ENCODE peak calls at places on chromosomes 5 and 9, in ten cellular contexts. L is GM20000, R is colonic mucosa, V is neural crest cell, U is progenitor cell of endocrine pancreas, O is GM12865, D is tibial artery, S is B cell, P is stomach, Y is cardiac muscle cell. M is an unnamed sample.

GRCh38 chr9:82183181-82183860 is 194.7 kb downstream of the SPATA31D1 start:
- DNase-seq in U (no peak), V (no peak), R (no peak), Y (peak), L (no peak), P (no peak), D (no peak), O (no peak), S (no peak), M (no peak)

GRCh38 chr5:141694479-141694878 is 12.4 kb upstream of the ARAP3 start:
- DNase-seq in Y (no peak), D (no peak), O (no peak), R (no peak), V (no peak), S (no peak), U (no peak), L (no peak), P (no peak), M (no peak)

GRCh38 chr5:74595143-74595915 is 45.2 kb downstream of the ENC1 start:
- DNase-seq in Y (peak), L (no peak), O (no peak), U (no peak), V (no peak), S (no peak), P (no peak), D (no peak), R (peak), M (no peak)

GRCh38 chr5:108681079-108681921 is 66.4 kb upstream of the FER start:
- DNase-seq in P (no peak), D (peak), O (peak), Y (peak), L (peak), R (peak), S (peak), V (peak), U (no peak), M (peak)

GRCh38 chr9:131833083-131833482 is 93.2 kb upstream of the RAPGEF1 start:
- DNase-seq in D (no peak), V (no peak), S (no peak), Y (no peak), U (no peak), O (no peak), L (no peak), P (no peak), R (no peak), M (no peak)

GRCh38 chr5:1724822-1725602 is 74.6 kb downstream of the MRPL36 start:
- DNase-seq in V (no peak), R (peak), O (no peak), Y (peak), L (no peak), U (peak), S (no peak), P (peak), D (peak), M (no peak)

GRCh38 chr9:4654084-4654483 is 8.0 kb upstream of the PLPP6 start:
- DNase-seq in S (no peak), P (no peak), O (no peak), Y (no peak), V (no peak), D (no peak), L (no peak), R (no peak), U (no peak), M (no peak)

GRCh38 chr5:154611341-154611767 is 133.3 kb upstream of the HAND1 start:
- DNase-seq in S (no peak), U (no peak), P (no peak), D (no peak), L (no peak), R (no peak), O (peak), V (no peak), Y (peak), M (no peak)

GRCh38 chr9:35651964-35652828 is 1.5 kb upstream of the SIT1 start:
- DNase-seq in P (no peak), U (no peak), S (no peak), V (no peak), D (peak), Y (peak), R (peak), O (no peak), L (no peak), M (no peak)

GRCh38 chr5:4540375-4541173 is 599.6 kb upstream of the ADAMTS16 start:
- DNase-seq in Y (no peak), L (no peak), P (no peak), U (no peak), D (no peak), O (no peak), V (no peak), S (no peak), R (no peak), M (no peak)

GRCh38 chr9:129307227-129307970 is 129.3 kb upstream of the IER5L start:
- DNase-seq in L (no peak), V (no peak), Y (no peak), D (peak), P (peak), O (no peak), S (no peak), U (no peak), R (no peak), M (no peak)

GRCh38 chr5:95682891-95683290 is at the start of gene SPATA9:
- DNase-seq in U (no peak), P (no peak), V (no peak), S (no peak), O (no peak), L (no peak), Y (no peak), R (no peak), D (no peak), M (no peak)

GRCh38 chr5:530001-530400 is 5.8 kb upstream of the SLC9A3 start:
- DNase-seq in S (no peak), L (no peak), D (no peak), R (no peak), P (no peak), V (no peak), Y (peak), O (peak), U (no peak), M (no peak)

GRCh38 chr5:128674837-128675446 is 136.9 kb upstream of the FBN2 start:
- DNase-seq in O (peak), S (peak), L (peak), R (peak), D (no peak), Y (peak), V (peak), U (peak), P (peak), M (no peak)

GRCh38 chr5:107365355-107366109 is 305.2 kb downstream of the EFNA5 start:
- DNase-seq in L (no peak), R (no peak), Y (peak), S (no peak), V (no peak), U (no peak), D (no peak), P (no peak), O (peak), M (no peak)

GRCh38 chr5:173296737-173297676 is 31.2 kb downstream of the STC2 start:
- DNase-seq in O (no peak), V (no peak), Y (no peak), U (no peak), R (no peak), S (no peak), D (no peak), L (no peak), P (no peak), M (no peak)

GRCh38 chr5:1754531-1755220 is 45.0 kb downstream of the MRPL36 start:
- DNase-seq in R (peak), Y (no peak), V (no peak), O (no peak), D (peak), U (no peak), L (no peak), S (no peak), P (peak), M (no peak)

GRCh38 chr5:16934123-16934522 is 2.0 kb downstream of the MYO10 start:
- DNase-seq in D (peak), R (peak), Y (peak), P (peak), L (peak), O (peak), S (no peak), U (peak), V (peak), M (no peak)

GRCh38 chr9:121427899-121428298 is 57.8 kb upstream of the STOM start:
- DNase-seq in O (no peak), S (no peak), P (no peak), U (no peak), V (no peak), Y (no peak), R (no peak), D (no peak), L (no peak), M (no peak)

GRCh38 chr9:7536310-7536939 is 263.2 kb downstream of the DMAC1 start:
- DNase-seq in L (peak), D (no peak), U (no peak), O (peak), Y (peak), R (peak), S (no peak), P (peak), V (peak), M (peak)

GRCh38 chr5:68172314-68172713 is 43.2 kb upstream of the PIK3R1 start:
- DNase-seq in O (no peak), Y (no peak), L (no peak), V (no peak), S (no peak), D (no peak), R (no peak), P (no peak), U (no peak), M (no peak)

GRCh38 chr5:150180241-150181027 is 9.4 kb upstream of the SLC6A7 start:
- DNase-seq in D (peak), S (no peak), P (no peak), U (no peak), V (no peak), O (no peak), L (no peak), R (peak), Y (peak), M (no peak)

GRCh38 chr5:151683936-151684586 is 2.7 kb downstream of the SPARC start:
- DNase-seq in V (no peak), Y (peak), U (no peak), P (no peak), S (no peak), O (no peak), L (no peak), D (no peak), R (no peak), M (no peak)

GRCh38 chr5:65440456-65440855 is 41.3 kb downstream of the ADAMTS6 start:
- DNase-seq in O (no peak), Y (no peak), L (no peak), S (no peak), V (no peak), R (no peak), D (no peak), P (no peak), U (no peak), M (no peak)

GRCh38 chr5:143200781-143201398 is 202.6 kb downstream of the NR3C1 start:
- DNase-seq in V (no peak), S (no peak), Y (peak), O (no peak), L (no peak), R (no peak), P (no peak), U (no peak), D (no peak), M (peak)

DNA sequence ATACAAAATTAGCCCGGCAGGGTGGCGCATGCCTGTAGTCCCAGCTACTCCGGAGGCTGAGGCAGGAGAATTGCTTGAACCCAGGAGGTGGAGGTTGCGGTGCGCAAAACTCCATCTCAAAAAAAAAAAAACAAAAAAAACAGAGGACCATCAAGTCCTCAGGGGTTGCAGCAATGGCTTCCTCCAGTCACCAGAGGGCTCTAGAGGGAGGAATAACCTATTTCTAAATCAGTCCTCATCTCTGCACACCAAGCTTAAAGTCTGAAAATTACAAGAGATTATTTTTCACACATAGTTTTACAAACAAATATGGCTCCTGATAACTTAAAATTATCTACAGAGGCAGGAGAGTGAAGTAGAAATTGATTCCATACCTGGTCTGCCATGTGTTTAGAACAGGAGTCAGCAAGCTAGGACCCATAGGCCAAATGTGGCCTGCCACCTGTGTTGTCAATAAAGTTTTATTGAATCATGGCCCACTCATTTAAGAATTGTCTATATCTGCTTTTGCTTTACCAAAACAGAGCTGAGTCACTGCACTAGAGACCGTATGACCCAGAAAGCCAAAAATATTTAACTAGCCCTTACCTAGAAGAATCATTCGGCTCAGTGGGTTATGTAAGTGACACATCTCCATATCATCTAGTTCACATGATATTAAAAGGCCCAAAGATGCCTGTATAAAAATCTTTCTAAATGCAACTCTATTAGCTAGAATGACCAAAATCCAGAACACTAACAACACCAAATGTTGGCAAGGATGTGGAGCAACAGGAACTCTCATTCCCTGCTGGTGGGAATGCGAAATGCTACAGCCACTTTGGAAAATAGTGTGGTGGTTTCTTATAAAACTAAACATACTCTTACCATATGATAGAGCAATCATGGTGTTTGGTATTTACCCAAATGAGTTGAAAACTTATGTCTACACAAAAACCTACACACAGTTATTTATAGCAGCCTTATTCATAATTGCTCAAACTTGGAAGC is 207.7 kb downstream of the FRMD3 start:
- DNase-seq in U (no peak), V (no peak), O (peak), P (no peak), Y (no peak), D (no peak), R (no peak), S (no peak), L (no peak), M (no peak)
- TF ChIP-seq CTCF in U (peak), V (peak), O (peak), P (no peak), Y (peak), D (no peak), R (peak), S (no peak), L (no peak), M (no peak)

DNA sequence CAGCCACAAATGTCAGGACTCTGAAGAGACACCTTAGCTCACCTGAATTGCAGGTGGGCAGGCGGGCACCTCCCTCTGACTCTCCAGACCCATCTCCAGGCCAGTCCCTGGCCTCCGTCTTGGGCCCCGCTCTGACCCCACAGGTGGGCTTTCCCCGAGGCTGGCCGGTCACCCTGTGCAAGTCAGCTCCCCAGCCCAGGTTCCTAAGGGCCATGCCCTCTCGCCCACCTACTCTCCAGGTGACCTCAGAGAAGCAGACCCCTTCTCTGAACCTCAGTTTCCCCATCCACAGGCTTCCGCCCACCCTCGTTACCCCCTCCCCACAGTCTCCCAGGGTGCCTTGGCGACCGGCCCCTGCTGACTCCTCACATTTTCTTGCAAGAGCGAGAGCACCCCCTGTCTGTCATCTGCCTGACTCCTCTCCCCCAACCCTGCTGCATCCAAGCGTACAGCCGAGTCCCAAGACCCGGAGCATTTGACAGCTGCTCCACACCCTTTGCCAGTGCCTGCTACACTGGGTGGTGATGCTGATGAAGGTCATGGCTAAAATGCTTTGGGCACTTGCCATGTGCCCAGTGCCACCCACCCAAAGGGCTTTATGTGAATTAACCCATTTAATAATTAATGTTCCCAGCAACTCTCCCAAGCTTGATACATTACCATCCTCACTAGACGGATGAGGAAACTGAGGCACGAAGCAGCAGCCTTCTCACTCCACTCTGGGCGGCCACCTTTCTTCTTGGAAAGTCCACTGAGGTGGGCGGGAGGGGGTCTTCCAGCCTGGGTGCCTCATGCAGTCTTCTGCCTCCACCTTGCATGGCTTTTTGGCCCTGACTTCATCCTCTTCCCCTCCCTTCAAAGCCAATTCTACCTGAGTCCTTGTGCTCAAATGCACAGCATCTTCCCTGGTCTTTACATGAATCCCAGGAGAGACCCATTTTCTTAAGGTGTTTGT is 51.1 kb upstream of the ORM1 start:
- DNase-seq in D (peak), V (peak), O (no peak), S (no peak), R (no peak), Y (peak), P (no peak), L (peak), U (no peak), M (no peak)
- TF ChIP-seq CTCF in D (peak), V (peak), O (no peak), S (no peak), R (no peak), Y (peak), P (peak), L (no peak), U (peak), M (peak)

GRCh38 chr9:99511723-99512122 is 289.6 kb downstream of the SEC61B start:
- DNase-seq in V (no peak), L (no peak), P (no peak), Y (no peak), U (no peak), O (no peak), R (no peak), D (no peak), S (no peak), M (no peak)
- TF ChIP-seq CTCF in V (no peak), L (no peak), P (no peak), Y (no peak), U (no peak), O (no peak), R (no peak), D (no peak), S (no peak), M (no peak)

GRCh38 chr5:85108471-85108870 is 723.8 kb upstream of the EDIL3 start:
- DNase-seq in O (no peak), R (no peak), U (no peak), V (no peak), D (no peak), P (no peak), L (no peak), S (no peak), Y (no peak), M (no peak)
- TF ChIP-seq CTCF in O (no peak), R (no peak), U (peak), V (peak), D (no peak), P (no peak), L (no peak), S (no peak), Y (no peak), M (no peak)

DNA sequence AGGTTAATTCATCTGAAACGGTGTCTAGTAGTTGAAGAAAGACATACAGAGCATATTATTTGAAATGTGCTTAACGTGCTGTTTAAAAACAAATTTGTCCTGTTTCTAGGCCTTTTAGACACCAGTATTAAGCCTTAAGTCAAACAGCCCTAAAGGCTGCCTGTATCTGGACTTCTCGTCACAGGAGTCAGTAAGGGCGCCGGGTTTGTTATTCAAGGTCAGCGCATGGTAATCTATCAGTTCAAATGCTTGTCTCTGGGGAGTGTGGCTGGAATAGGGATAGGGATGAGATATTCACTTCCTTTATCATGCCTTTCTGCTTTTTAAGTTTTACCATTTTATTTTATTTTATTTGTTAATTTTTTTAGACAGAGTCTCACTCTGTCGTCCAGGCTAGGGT is 9.4 kb upstream of the CNOT6 start:
- DNase-seq in R (no peak), Y (no peak), V (no peak), O (no peak), S (no peak), L (no peak), P (peak), U (no peak), D (no peak), M (no peak)
- TF ChIP-seq CTCF in R (no peak), Y (no peak), V (no peak), O (no peak), S (no peak), L (no peak), P (no peak), U (no peak), D (no peak), M (no peak)

GRCh38 chr9:76394023-76394895 is at the start of gene RFK:
- DNase-seq in O (peak), V (peak), U (peak), S (peak), L (peak), D (peak), Y (peak), P (peak), R (peak), M (peak)
- TF ChIP-seq CTCF in O (peak), V (peak), U (peak), S (peak), L (peak), D (peak), Y (peak), P (peak), R (peak), M (peak)

DNA sequence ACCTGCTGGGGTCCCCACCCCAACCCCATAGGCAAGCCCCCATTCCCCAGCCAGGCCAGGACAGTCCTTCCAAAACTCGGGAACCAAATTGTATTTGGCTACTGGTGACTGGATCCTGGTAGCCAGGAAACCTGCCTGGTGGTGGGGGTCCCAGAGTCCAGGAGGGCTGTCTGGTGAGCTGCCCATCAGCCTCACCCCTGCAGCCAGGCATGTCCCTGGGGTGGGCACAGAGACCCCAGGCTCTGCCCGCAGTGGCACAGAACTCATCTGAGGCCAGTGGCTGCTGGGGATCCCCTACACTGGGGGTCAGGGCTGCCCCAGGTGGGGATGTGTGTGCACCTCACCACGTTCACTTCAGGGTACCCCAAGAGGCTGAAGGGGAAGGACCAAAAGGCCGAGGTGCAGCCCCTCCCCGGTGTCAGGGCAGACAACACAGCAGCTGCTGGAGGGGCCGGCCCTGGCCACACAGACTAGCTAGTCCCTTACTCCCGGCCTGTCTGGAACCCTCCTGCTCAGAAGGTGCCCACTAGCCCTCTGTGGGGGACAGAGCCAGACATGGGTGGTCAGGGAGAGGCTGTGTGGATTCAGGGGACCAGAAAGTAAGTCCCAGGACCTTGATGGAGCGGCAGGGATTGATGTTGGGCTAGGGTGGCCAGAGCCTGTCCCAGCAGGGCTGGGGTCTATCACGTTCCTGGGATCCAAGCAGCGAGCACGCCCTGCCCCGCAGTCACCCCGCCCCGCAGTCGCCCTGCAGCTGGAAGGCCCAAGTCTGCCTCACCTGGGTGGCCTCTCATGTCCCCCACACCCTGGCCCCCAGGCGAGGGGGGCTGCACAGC is 91.5 kb downstream of the KCNT1 start:
- DNase-seq in L (no peak), U (no peak), Y (no peak), S (no peak), P (no peak), V (no peak), D (no peak), R (no peak), O (no peak), M (no peak)
- TF ChIP-seq CTCF in L (no peak), U (no peak), Y (no peak), S (no peak), P (no peak), V (no peak), D (no peak), R (no peak), O (no peak), M (no peak)

GRCh38 chr9:19629506-19629905 is 159.3 kb downstream of the SLC24A2 start:
- DNase-seq in S (no peak), L (no peak), O (no peak), V (peak), Y (no peak), D (no peak), P (no peak), R (no peak), U (no peak), M (no peak)
- TF ChIP-seq CTCF in S (no peak), L (no peak), O (no peak), V (peak), Y (peak), D (no peak), P (no peak), R (no peak), U (peak), M (no peak)